ENCODE peak calls at places on chromosomes 12 and 14, in six cellular contexts. One of them, this sample, is unnamed.

GRCh38 chr14:63745858-63746425 is 18.1 kb upstream of the SGPP1 start:
- DNase-seq in thyroid gland: no peak
- DNase-seq in right atrium auricular region: no peak
- DNase-seq in kidney epithelial cell: no peak
- DNase-seq in GM10248: peak; percentile 27
- DNase-seq in CD8-positive, alpha-beta T cell: peak; percentile 3
- DNase-seq in this sample: peak; percentile 41

GRCh38 chr14:90409209-90409730 is 12.4 kb downstream of the CALM1 start:
- DNase-seq in thyroid gland: peak; percentile 24
- DNase-seq in right atrium auricular region: peak; percentile 78
- DNase-seq in kidney epithelial cell: peak; percentile 98
- DNase-seq in GM10248: no peak
- DNase-seq in CD8-positive, alpha-beta T cell: no peak
- DNase-seq in this sample: no peak

GRCh38 chr12:82593901-82594396 is 92.8 kb upstream of the TMTC2 start:
- DNase-seq in thyroid gland: no peak
- DNase-seq in right atrium auricular region: no peak
- DNase-seq in kidney epithelial cell: no peak
- DNase-seq in GM10248: peak; percentile 35
- DNase-seq in CD8-positive, alpha-beta T cell: no peak
- DNase-seq in this sample: peak; percentile 27

GRCh38 chr14:87690076-87690661 is 302.8 kb downstream of the GALC start:
- DNase-seq in thyroid gland: no peak
- DNase-seq in right atrium auricular region: no peak
- DNase-seq in kidney epithelial cell: no peak
- DNase-seq in GM10248: no peak
- DNase-seq in CD8-positive, alpha-beta T cell: no peak
- DNase-seq in this sample: no peak

GRCh38 chr14:71783101-71783500 is 149.1 kb upstream of the RGS6 start:
- DNase-seq in thyroid gland: no peak
- DNase-seq in right atrium auricular region: no peak
- DNase-seq in kidney epithelial cell: no peak
- DNase-seq in GM10248: no peak
- DNase-seq in CD8-positive, alpha-beta T cell: no peak
- DNase-seq in this sample: no peak

GRCh38 chr14:67999290-67999689 is 179.7 kb downstream of the RAD51B start:
- DNase-seq in thyroid gland: no peak
- DNase-seq in right atrium auricular region: no peak
- DNase-seq in kidney epithelial cell: no peak
- DNase-seq in GM10248: no peak
- DNase-seq in CD8-positive, alpha-beta T cell: no peak
- DNase-seq in this sample: no peak

GRCh38 chr12:64085996-64086395 is 136.1 kb downstream of the KICS2 start:
- DNase-seq in thyroid gland: no peak
- DNase-seq in right atrium auricular region: no peak
- DNase-seq in kidney epithelial cell: no peak
- DNase-seq in GM10248: no peak
- DNase-seq in CD8-positive, alpha-beta T cell: no peak
- DNase-seq in this sample: no peak

GRCh38 chr14:56243110-56243509 is 124.9 kb downstream of the PELI2 start:
- DNase-seq in thyroid gland: no peak
- DNase-seq in right atrium auricular region: no peak
- DNase-seq in kidney epithelial cell: no peak
- DNase-seq in GM10248: no peak
- DNase-seq in CD8-positive, alpha-beta T cell: no peak
- DNase-seq in this sample: no peak

GRCh38 chr12:6089041-6089823 is 35.2 kb downstream of the VWF start:
- DNase-seq in thyroid gland: peak; percentile 25
- DNase-seq in right atrium auricular region: no peak
- DNase-seq in kidney epithelial cell: no peak
- DNase-seq in GM10248: no peak
- DNase-seq in CD8-positive, alpha-beta T cell: no peak
- DNase-seq in this sample: no peak

DNA sequence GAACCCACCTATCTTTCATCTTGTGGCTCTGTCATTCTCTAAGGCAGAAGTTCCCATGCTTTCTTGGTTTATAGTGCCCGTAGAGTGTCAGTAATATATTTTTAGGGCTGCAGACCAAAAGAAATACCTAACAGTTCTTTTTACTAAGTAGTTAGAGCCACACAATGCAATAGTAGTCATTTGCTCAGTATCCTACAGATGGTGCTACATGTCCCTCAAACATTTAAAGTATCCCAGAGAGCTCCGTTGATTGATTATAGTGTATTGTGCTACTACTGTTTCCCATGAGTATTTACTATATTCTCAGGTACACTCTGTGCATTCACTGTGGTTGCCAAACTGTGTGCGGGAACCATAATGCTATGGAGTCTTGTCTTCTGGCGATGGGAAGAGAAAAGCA is 4.7 kb upstream of the PLBD1 start:
- DNase-seq in thyroid gland: no peak
- DNase-seq in right atrium auricular region: no peak
- DNase-seq in kidney epithelial cell: no peak
- DNase-seq in GM10248: no peak
- DNase-seq in CD8-positive, alpha-beta T cell: no peak
- DNase-seq in this sample: no peak
- TF ChIP-seq CTCF in thyroid gland: no peak
- TF ChIP-seq CTCF in right atrium auricular region: no peak
- TF ChIP-seq CTCF in kidney epithelial cell: no peak
- TF ChIP-seq CTCF in GM10248: peak; percentile 39
- TF ChIP-seq CTCF in CD8-positive, alpha-beta T cell: no peak
- TF ChIP-seq CTCF in this sample: no peak

DNA sequence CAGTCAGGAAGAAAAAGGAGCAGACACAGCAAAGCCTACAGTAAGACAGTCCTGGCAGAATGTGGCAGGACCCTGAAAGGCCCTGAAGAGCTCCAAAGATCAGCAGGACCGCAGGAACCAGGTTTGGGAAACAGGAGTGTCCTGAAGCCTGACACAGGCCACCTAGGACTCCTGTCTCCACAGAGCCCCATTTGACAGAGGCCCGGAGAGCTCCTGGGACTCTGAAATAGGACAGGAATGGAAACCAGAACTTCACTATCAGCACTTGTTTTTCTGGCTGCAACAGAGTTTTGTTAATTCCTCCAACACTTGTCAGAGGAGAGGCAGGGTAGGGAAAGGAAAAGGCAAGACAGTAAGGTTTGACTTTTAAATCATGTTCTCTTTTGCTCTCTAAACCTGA is 12.9 kb downstream of the STXBP6 start:
- DNase-seq in thyroid gland: no peak
- DNase-seq in right atrium auricular region: no peak
- DNase-seq in kidney epithelial cell: no peak
- DNase-seq in GM10248: no peak
- DNase-seq in CD8-positive, alpha-beta T cell: no peak
- DNase-seq in this sample: no peak
- TF ChIP-seq CTCF in thyroid gland: no peak
- TF ChIP-seq CTCF in right atrium auricular region: no peak
- TF ChIP-seq CTCF in kidney epithelial cell: no peak
- TF ChIP-seq CTCF in GM10248: no peak
- TF ChIP-seq CTCF in CD8-positive, alpha-beta T cell: no peak
- TF ChIP-seq CTCF in this sample: no peak

GRCh38 chr14:106134901-106135300 is 608.5 kb downstream of the TMEM121 start:
- DNase-seq in thyroid gland: no peak
- DNase-seq in right atrium auricular region: no peak
- DNase-seq in kidney epithelial cell: no peak
- DNase-seq in GM10248: no peak
- DNase-seq in CD8-positive, alpha-beta T cell: no peak
- DNase-seq in this sample: no peak

DNA sequence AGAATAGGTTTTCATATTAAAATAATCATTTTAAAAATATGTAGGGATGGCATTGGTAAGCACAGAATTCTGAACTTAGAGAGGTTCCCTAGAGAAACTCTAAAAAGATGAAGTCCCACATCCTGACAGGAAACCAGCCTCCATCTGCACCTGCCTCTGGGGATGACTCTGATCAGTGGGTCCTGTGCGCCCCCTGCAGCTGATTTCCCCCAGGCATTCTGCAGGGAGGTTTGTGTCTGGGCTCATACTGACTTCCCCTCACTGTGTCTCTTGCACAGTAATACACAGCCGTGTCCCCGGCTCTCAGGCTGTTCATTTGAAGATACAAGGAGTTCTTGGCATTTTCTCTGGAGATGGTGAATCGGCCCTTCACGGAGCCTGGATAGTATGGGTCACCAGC is 602.9 kb downstream of the TMEM121 start:
- DNase-seq in thyroid gland: no peak
- DNase-seq in right atrium auricular region: no peak
- DNase-seq in kidney epithelial cell: no peak
- DNase-seq in GM10248: no peak
- DNase-seq in CD8-positive, alpha-beta T cell: peak; percentile 34
- DNase-seq in this sample: no peak
- TF ChIP-seq CTCF in thyroid gland: no peak
- TF ChIP-seq CTCF in right atrium auricular region: no peak
- TF ChIP-seq CTCF in kidney epithelial cell: no peak
- TF ChIP-seq CTCF in GM10248: peak; percentile 13
- TF ChIP-seq CTCF in CD8-positive, alpha-beta T cell: peak; percentile 8
- TF ChIP-seq CTCF in this sample: no peak

DNA sequence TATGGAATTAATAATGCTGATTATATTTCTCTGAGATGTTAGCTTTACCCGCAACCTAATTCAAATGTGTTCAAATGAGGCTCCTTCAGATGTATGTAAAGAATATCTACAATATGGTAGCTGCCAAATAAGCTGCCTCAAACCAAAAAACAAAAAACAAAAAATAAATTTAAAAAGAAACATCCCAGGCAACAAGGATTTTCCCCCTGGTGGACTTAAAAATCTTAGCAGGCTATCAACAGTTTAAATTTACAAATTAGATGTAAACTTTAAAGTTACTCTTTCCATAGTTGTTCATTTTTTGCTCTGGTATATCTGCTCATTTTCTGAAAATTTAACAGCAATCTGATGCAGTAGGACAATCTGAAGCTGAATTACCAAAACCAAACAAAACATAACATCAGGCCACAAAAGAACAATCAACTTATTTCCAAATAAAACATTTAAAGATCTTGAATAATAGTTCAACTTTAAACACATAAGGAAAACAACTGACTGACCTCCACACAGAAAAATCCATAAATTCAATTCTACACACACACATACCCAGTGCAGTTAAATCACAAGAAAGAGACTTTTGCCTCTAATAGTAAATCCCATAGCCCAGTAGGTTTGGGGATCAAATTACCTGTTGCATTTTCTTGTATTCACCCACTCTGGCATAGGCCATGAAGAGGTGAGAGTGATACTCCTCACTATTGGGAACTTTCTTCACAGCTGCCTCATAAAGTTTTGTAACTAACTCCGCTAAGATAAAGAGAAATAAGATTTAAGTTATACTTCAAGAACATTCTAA is 21.3 kb downstream of the NAA25 start:
- DNase-seq in thyroid gland: no peak
- DNase-seq in right atrium auricular region: no peak
- DNase-seq in kidney epithelial cell: no peak
- DNase-seq in GM10248: no peak
- DNase-seq in CD8-positive, alpha-beta T cell: no peak
- DNase-seq in this sample: no peak
- TF ChIP-seq CTCF in thyroid gland: no peak
- TF ChIP-seq CTCF in right atrium auricular region: no peak
- TF ChIP-seq CTCF in kidney epithelial cell: no peak
- TF ChIP-seq CTCF in GM10248: no peak
- TF ChIP-seq CTCF in CD8-positive, alpha-beta T cell: no peak
- TF ChIP-seq CTCF in this sample: no peak

This sample was measured in GM20000.